ENCODE peak calls at places on chromosomes 16 and 17, in four cellular contexts. M is AG04450, E is NB4, J is heart right ventricle. A is an unnamed sample.

GRCh38 chr16:85639529-85640253 is 26.6 kb downstream of the GSE1 start:
- DNase-seq in M (no peak), E (no peak), J (peak; percentile 73), A (no peak)

GRCh38 chr16:19898924-19899604 is 14.4 kb upstream of the GPRC5B start:
- DNase-seq in M (no peak), E (peak; percentile 61), J (peak; percentile 44), A (no peak)

GRCh38 chr16:64184156-64184555 is 937.7 kb downstream of the CDH11 start:
- DNase-seq in M (no peak), E (no peak), J (no peak), A (no peak)

GRCh38 chr17:37570527-37571093 is 38.6 kb downstream of the SYNRG start:
- DNase-seq in M (peak; percentile 4), E (peak; percentile 69), J (peak; percentile 16), A (no peak)

GRCh38 chr16:14564881-14565687 is 65.0 kb downstream of the PARN start:
- DNase-seq in M (no peak), E (no peak), J (no peak), A (no peak)

GRCh38 chr17:64497565-64498035 is 746 bp upstream of the POLG2 start:
- DNase-seq in M (no peak), E (no peak), J (no peak), A (no peak)

GRCh38 chr17:82863941-82864720 is 24.3 kb upstream of the ZNF750 start:
- DNase-seq in M (peak; percentile 59), E (peak; percentile 96), J (no peak), A (no peak)

GRCh38 chr17:4566785-4567184 is 6.4 kb upstream of the GGT6 start:
- DNase-seq in M (no peak), E (peak; percentile 58), J (peak; percentile 74), A (no peak)

GRCh38 chr16:68235105-68235881 is 634 bp downstream of the ESRP2 start:
- DNase-seq in M (no peak), E (no peak), J (no peak), A (no peak)

GRCh38 chr16:82391690-82392089 is 221.7 kb upstream of the MPHOSPH6 start:
- DNase-seq in M (no peak), E (no peak), J (no peak), A (no peak)

GRCh38 chr16:24102120-24102740 is 153.9 kb upstream of the CACNG3 start:
- DNase-seq in M (no peak), E (peak; percentile 12), J (no peak), A (no peak)

GRCh38 chr17:43020030-43020621 is 2.1 kb downstream of the VAT1 start:
- DNase-seq in M (no peak), E (peak; percentile 65), J (peak; percentile 41), A (no peak)

GRCh38 chr16:76819517-76819916 is 371.5 kb upstream of the MON1B start:
- DNase-seq in M (no peak), E (no peak), J (no peak), A (no peak)

GRCh38 chr17:47692895-47693666 is 880 bp upstream of the TBKBP1 start:
- DNase-seq in M (no peak), E (peak; percentile 61), J (no peak), A (no peak)
- H3K4me3 ChIP-seq in M (peak overlapping the region; percentile 65), E (peak overlapping the region; percentile 52), J (peak overlapping the region; percentile 98), A (peak overlapping the region; percentile 100)

DNA sequence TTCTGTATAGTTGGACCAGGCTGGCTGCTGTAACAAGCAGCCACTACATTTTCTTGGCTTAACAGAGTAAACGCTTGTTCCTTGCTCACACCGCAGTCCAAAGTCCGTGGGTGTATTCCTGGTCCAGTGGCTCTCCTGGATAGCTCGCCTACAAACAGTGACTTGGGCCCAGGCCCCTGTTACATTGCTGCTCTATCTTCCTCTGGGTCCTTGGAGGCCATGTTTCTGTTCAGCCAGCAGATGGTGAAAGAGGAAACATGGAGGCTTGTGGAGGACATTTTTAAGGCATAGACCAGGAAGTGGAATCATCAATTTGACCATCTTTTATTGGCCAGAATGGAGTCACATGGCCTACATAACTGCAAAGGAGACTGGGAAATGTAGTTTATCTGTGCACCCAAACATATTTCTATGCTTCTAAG is 55.1 kb downstream of the ATP2C2 start:
- DNase-seq in M (no peak), E (peak; percentile 73), J (no peak), A (no peak)
- H3K4me3 ChIP-seq in M (no peak overlapping the region), E (no peak overlapping the region), J (no peak overlapping the region), A (no peak overlapping the region)

GRCh38 chr16:35234679-35235078 is 1775.3 kb downstream of the TP53TG3F start:
- DNase-seq in M (no peak), E (no peak), J (no peak), A (no peak)

GRCh38 chr16:35239561-35239960 is 1780.1 kb downstream of the TP53TG3F start:
- DNase-seq in M (no peak), E (no peak), J (no peak), A (no peak)
- H3K4me3 ChIP-seq in M (no peak overlapping the region), E (no peak overlapping the region), J (no peak overlapping the region), A (no peak overlapping the region)

DNA sequence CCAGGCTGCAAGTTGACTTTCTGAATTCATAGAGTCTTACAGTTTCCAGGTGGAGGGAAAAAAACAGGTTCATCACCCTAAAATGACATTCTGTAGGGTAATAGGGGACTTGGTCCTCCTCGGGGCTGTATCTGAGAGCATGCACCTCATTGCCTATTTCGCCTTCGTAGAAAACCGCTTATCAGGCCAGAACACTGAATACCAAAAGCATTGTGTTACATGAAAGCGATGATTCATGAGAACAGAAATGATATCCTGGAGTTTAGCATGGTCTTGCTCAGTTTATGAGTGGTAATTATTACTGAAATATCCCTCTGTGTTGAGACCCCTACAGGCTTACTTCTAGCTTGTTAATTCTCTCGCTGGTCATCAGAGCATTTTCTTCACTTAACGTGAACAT is 61.4 kb upstream of the ARHGAP44 start:
- DNase-seq in M (no peak), E (no peak), J (no peak), A (no peak)
- H3K4me3 ChIP-seq in M (no peak overlapping the region), E (no peak overlapping the region), J (no peak overlapping the region), A (no peak overlapping the region)

GRCh38 chr16:86932130-86932982 is 354.0 kb downstream of the FOXL1 start:
- DNase-seq in M (no peak), E (no peak), J (no peak), A (no peak)
- H3K4me3 ChIP-seq in M (no peak overlapping the region), E (no peak overlapping the region), J (no peak overlapping the region), A (peak overlapping the region; percentile 65)

GRCh38 chr16:31105677-31106213 is 2.4 kb upstream of the BCKDK start:
- DNase-seq in M (no peak), E (peak; percentile 90), J (peak; percentile 88), A (peak; percentile 53)
- H3K4me3 ChIP-seq in M (no peak overlapping the region), E (no peak overlapping the region), J (peak overlapping the region; percentile 29), A (peak overlapping the region; percentile 67)

DNA sequence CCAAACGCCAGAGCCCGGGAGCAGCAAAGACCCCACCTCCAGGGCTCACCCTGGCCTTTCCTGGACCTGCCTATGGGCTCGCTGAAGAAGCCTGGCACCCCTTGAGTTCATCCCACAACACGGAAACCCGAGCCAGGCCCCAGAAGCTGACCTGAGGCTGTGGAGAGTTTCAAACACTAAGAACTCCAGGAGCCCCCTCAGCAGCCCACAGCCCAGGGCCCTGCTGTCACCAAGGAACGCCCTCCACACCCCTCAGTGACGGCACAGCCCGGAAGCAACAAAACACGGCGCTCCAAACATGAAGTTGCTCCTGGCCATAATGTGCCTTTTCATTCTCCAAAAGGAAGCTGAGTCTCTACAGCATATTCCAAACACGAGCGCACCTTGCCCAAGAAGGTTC is 9.2 kb downstream of the SLC38A10 start:
- DNase-seq in M (no peak), E (no peak), J (no peak), A (no peak)
- H3K4me3 ChIP-seq in M (no peak overlapping the region), E (peak overlapping the region; percentile 54), J (peak overlapping the region; percentile 49), A (peak overlapping the region; percentile 58)

GRCh38 chr17:55284944-55285339 is 20.2 kb downstream of the HLF start:
- DNase-seq in M (no peak), E (no peak), J (no peak), A (no peak)

GRCh38 chr17:55284001-55284884 is 19.5 kb downstream of the HLF start:
- DNase-seq in M (no peak), E (no peak), J (no peak), A (no peak)

GRCh38 chr17:55286681-55287589 is 22.2 kb downstream of the HLF start:
- DNase-seq in M (no peak), E (peak; percentile 30), J (no peak), A (no peak)

GRCh38 chr17:55283256-55283965 is 18.7 kb downstream of the HLF start:
- DNase-seq in M (no peak), E (no peak), J (no peak), A (no peak)

DNA sequence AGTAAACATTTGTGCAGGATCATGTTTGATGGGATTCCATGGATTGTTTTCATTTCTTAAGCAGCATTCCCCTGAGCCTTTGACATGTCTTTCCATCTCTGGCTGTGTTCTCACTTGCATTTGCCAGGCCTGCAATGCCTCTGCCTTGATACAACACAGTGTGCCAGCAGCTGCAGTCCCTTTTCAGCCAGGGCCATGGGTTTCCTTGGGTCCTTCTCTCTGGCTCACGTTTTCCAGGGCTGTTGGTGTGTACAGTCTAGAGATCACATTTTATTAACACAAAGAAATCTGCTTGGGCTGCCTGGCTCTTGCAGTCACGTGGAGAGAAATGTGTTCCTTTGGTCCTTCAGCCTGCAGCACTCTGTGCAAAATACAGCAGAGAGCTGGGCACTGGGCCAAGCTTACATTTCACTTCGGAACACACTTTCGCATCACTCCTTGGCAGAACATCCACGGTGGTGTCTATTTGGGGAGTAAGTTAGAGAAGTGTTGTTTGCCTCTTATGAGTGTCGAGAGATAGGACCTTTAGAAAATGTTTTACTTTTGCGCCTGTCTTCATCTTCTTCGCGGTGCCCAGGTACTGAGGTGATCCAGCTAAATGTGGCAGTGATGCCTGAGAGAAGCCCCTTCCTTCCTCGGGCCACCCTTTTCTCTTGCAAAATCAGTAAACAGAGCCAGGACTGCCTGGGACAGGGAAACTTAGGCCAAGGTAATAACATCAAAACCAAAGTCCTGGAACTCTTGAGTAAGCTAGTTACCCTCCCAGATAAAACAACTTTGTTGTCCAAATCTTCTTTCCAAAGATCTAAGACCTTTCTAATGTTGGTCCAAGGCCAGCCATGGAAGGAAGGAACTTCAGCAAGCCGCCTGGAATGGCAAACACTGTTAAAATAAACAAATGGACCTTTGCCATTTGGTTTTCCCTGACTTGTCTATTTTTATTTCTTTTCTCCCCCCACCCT is 20.9 kb downstream of the HLF start:
- DNase-seq in M (no peak), E (no peak), J (peak; percentile 94), A (peak; percentile 93)
- H3K4me3 ChIP-seq in M (no peak overlapping the region), E (no peak overlapping the region), J (no peak overlapping the region), A (peak overlapping the region; percentile 44)

DNA sequence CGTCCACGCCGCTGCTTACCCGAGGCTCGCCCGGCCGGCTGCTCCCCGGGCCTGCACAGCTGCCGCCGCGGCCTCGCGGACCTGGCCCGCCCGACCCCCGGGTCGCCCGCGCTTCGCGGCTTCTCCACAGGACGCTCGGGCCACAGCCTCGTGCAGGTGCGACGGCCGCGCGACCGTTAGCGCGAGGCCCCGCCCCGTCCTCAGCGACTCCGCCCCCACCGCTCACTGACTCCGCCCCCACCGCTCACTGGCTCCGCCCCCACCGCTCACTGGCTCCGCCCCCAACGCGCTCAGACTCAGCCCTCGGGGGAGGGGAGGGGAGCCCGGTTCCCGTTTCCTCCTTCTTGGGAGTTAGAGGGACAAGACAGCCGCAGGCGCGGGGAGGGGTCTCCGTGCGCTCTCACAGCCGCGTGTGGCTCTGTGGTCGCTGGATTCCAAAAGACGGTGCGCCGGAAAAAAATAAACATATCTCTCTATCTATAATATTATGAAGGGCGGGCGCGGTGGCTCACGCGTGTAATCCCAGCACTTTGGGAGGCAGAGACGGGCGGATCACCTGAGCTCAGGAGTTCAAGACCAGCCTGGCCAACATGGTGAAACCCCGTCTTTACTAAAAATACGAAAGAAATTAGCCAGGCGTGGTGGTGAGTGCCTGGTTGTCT is at the start of gene MEIOB:
- DNase-seq in M (no peak), E (no peak), J (no peak), A (no peak)
- H3K4me3 ChIP-seq in M (peak within 1 kb of the TSS; percentile 7), E (no peak within 1 kb of the TSS), J (no peak within 1 kb of the TSS), A (peak within 1 kb of the TSS; percentile 39)

GRCh38 chr17:45941395-45941794 is 47.0 kb downstream of the MAPT start:
- DNase-seq in M (no peak), E (no peak), J (no peak), A (no peak)
- H3K4me3 ChIP-seq in M (no peak overlapping the region), E (no peak overlapping the region), J (no peak overlapping the region), A (no peak overlapping the region)

A was measured in thoracic aorta.